ENCODE peak calls at places on chromosomes 7 and 10, in four cellular contexts. T, D, I and S are unnamed samples. For H3K4me1 and H3K9me3, the result is how much of the 10 kb centered on the place peaks cover.

GRCh38 chr7:29370531-29371314 is 176.1 kb downstream of the CHN2 start:
- DNase-seq in I (no peak), T (peak), D (no peak), S (no peak)

GRCh38 chr7:137395425-137395824 is 51.9 kb upstream of the PTN start:
- DNase-seq in T (no peak), D (no peak), I (no peak), S (no peak)

GRCh38 chr10:97280783-97281182 is 11.7 kb downstream of the ARHGAP19 start:
- DNase-seq in D (no peak), I (no peak), T (no peak), S (no peak)

GRCh38 chr7:141640239-141640840 is 61.6 kb downstream of the DENND11 start:
- DNase-seq in D (no peak), T (no peak), I (no peak), S (no peak)

GRCh38 chr10:30432631-30433285 is 1.2 kb upstream of the MAP3K8 start:
- DNase-seq in D (no peak), I (peak), T (no peak), S (no peak)

GRCh38 chr7:28311670-28312069 is 100.6 kb upstream of the CREB5 start:
- DNase-seq in I (no peak), D (no peak), T (peak), S (no peak)

GRCh38 chr10:106816318-106817085 is 348.0 kb downstream of the SORCS1 start:
- DNase-seq in I (no peak), T (no peak), D (no peak), S (no peak)

GRCh38 chr7:16655394-16655793 is 9.4 kb downstream of the BZW2 start:
- DNase-seq in D (no peak), I (no peak), T (no peak), S (no peak)

GRCh38 chr10:101766753-101767599 is 8.9 kb downstream of the FGF8 start:
- DNase-seq in D (no peak), T (peak), I (no peak), S (no peak)

GRCh38 chr7:101804087-101804631 is 13.3 kb upstream of the CUX1 start:
- DNase-seq in D (peak), I (no peak), T (peak), S (no peak)

GRCh38 chr7:137402535-137403258 is 59.2 kb upstream of the PTN start:
- DNase-seq in T (no peak), D (no peak), I (no peak), S (no peak)

GRCh38 chr10:34405611-34406462 is 409.3 kb downstream of the PARD3 start:
- DNase-seq in I (no peak), T (no peak), D (no peak), S (no peak)

GRCh38 chr7:156703209-156703608 is 62.6 kb downstream of the RNF32 start:
- DNase-seq in D (no peak), T (no peak), I (no peak), S (no peak)

GRCh38 chr10:95485030-95485429 is 76.1 kb downstream of the SORBS1 start:
- DNase-seq in D (no peak), T (no peak), I (no peak), S (no peak)

GRCh38 chr7:26863504-26864308 is 684 bp downstream of the SKAP2 start:
- DNase-seq in T (no peak), D (peak), I (no peak), S (no peak)

GRCh38 chr10:115432188-115432819 is 339.1 kb downstream of the ATRNL1 start:
- DNase-seq in D (no peak), I (no peak), T (no peak), S (no peak)

GRCh38 chr7:152189026-152189425 is 163.6 kb downstream of the GALNT11 start:
- DNase-seq in D (no peak), I (no peak), T (no peak), S (no peak)

GRCh38 chr10:67573484-67573883 is 122.5 kb downstream of the CTNNA3 start:
- DNase-seq in T (no peak), I (no peak), D (no peak), S (no peak)

GRCh38 chr10:79445708-79446450 is 455 bp upstream of the ZCCHC24 start:
- DNase-seq in T (peak), D (peak), I (peak), S (peak)

GRCh38 chr7:74007260-74007567 is 20.8 kb upstream of the ELN start:
- DNase-seq in I (no peak), T (no peak), D (no peak), S (no peak)

GRCh38 chr7:131027287-131027773 is 293.3 kb upstream of the KLF14 start:
- DNase-seq in T (peak), I (no peak), D (peak), S (no peak)

GRCh38 chr10:97889461-97890265 is 40.0 kb downstream of the GOLGA7B start:
- DNase-seq in I (no peak), D (no peak), T (peak), S (no peak)

GRCh38 chr10:106450966-106451365 is 713.5 kb downstream of the SORCS1 start:
- DNase-seq in D (no peak), T (no peak), I (no peak), S (no peak)

GRCh38 chr7:15821484-15822122 is 135.1 kb upstream of the MEOX2 start:
- DNase-seq in D (no peak), I (no peak), T (no peak), S (no peak)

GRCh38 chr7:106767073-106767472 is 98.0 kb upstream of the PIK3CG start:
- DNase-seq in D (no peak), T (no peak), I (no peak), S (no peak)

GRCh38 chr7:41981046-41982040 is 255.7 kb downstream of the GLI3 start:
- DNase-seq in D (no peak), T (no peak), I (no peak), S (no peak)

GRCh38 chr7:50315739-50316671 is 11.5 kb downstream of the IKZF1 start:
- DNase-seq in T (peak), D (no peak), I (no peak), S (no peak)

GRCh38 chr10:25497281-25497680 is 322.5 kb downstream of the GPR158 start:
- DNase-seq in I (no peak), D (no peak), T (no peak), S (no peak)

GRCh38 chr10:132109341-132110072 is 43.8 kb downstream of the JAKMIP3 start:
- DNase-seq in I (no peak), T (peak), D (no peak), S (no peak)

GRCh38 chr7:17368856-17369520 is 70.5 kb downstream of the AHR start:
- DNase-seq in T (no peak), D (no peak), I (no peak), S (no peak)

GRCh38 chr7:17041324-17041723 is 159.5 kb upstream of the AGR3 start:
- DNase-seq in D (no peak), I (no peak), T (no peak), S (no peak)

GRCh38 chr7:156434706-156435105 is 205.9 kb upstream of the RNF32 start:
- DNase-seq in T (no peak), D (no peak), I (no peak), S (no peak)

GRCh38 chr7:113086928-113087277 is 276 bp upstream of the GPR85 start:
- DNase-seq in I (no peak), D (no peak), T (no peak), S (no peak)

GRCh38 chr10:3095373-3096139 is 28.2 kb downstream of the PFKP start:
- DNase-seq in T (no peak), D (peak), I (no peak), S (peak)

GRCh38 chr7:96040250-96040772 is 268.0 kb downstream of the DYNC1I1 start:
- DNase-seq in I (no peak), T (no peak), D (no peak), S (no peak)

GRCh38 chr10:17116193-17116592 is 13.4 kb downstream of the CUBN start:
- DNase-seq in T (peak), I (no peak), D (no peak), S (no peak)

GRCh38 chr7:75938921-75939320 is 24.0 kb downstream of the POR start:
- DNase-seq in T (no peak), I (no peak), D (no peak), S (no peak)

GRCh38 chr7:25710954-25711353 is 441.0 kb upstream of the NFE2L3 start:
- DNase-seq in T (no peak), I (no peak), D (no peak), S (no peak)

GRCh38 chr7:128032605-128033235 is 1.5 kb upstream of the LRRC4 start:
- DNase-seq in I (no peak), D (peak), T (peak), S (no peak)

GRCh38 chr10:78947733-78948132 is 121.0 kb upstream of the ZMIZ1 start:
- DNase-seq in I (no peak), T (no peak), D (no peak), S (no peak)

GRCh38 chr10:72337722-72338121 is 17.0 kb downstream of the DNAJB12 start:
- DNase-seq in T (no peak), I (no peak), D (no peak), S (no peak)
- H3K4me1 ChIP-seq in T (under half), I (under half), D (under half), S (under half)

GRCh38 chr10:133441780-133442179 is 12.0 kb upstream of the SCART1 start:
- DNase-seq in D (no peak), I (no peak), T (no peak), S (no peak)

GRCh38 chr10:133440633-133441285 is 13.0 kb upstream of the SCART1 start:
- DNase-seq in D (no peak), I (no peak), T (no peak), S (no peak)

GRCh38 chr10:133438711-133439273 is 14.4 kb upstream of the SPRN start:
- DNase-seq in T (peak), D (no peak), I (no peak), S (no peak)

GRCh38 chr10:133442191-133442966 is 11.4 kb upstream of the SCART1 start:
- DNase-seq in D (peak), I (no peak), T (no peak), S (no peak)

GRCh38 chr10:133439517-133440461 is 14.0 kb upstream of the SCART1 start:
- DNase-seq in T (no peak), I (no peak), D (no peak), S (no peak)
- H3K9me3 ChIP-seq in T (under half), I (under half), D (under half), S (under half)

DNA sequence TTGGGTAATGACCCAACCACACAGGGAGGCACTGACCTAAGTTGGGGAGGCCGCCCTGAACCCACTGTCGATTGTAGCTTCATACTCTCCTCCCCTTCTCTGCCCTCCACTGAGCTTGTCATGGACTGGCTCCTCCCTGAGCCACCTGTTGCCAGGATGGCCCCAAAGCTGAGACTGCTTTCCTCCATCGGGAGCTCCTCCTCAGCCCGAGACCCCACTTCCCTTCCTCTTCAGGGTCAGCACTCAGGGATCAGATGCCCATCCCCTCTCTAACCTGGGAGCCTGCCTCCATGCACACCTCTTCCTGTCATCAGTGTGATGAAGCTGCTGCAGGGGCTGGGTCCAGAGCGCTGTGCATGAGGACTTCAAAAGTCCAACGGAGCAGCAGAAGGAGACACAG is 201.0 kb downstream of the WDR37 start:
- DNase-seq in T (peak), I (no peak), D (no peak), S (no peak)
- H3K4me3 ChIP-seq in T (no peak), I (no peak), D (no peak), S (no peak)

GRCh38 chr7:40545739-40546138 is 410.9 kb downstream of the SUGCT start:
- DNase-seq in I (no peak), D (no peak), T (no peak), S (no peak)
- H3K4me1 ChIP-seq in I (under half), D (under half), T (under half), S (under half)

DNA sequence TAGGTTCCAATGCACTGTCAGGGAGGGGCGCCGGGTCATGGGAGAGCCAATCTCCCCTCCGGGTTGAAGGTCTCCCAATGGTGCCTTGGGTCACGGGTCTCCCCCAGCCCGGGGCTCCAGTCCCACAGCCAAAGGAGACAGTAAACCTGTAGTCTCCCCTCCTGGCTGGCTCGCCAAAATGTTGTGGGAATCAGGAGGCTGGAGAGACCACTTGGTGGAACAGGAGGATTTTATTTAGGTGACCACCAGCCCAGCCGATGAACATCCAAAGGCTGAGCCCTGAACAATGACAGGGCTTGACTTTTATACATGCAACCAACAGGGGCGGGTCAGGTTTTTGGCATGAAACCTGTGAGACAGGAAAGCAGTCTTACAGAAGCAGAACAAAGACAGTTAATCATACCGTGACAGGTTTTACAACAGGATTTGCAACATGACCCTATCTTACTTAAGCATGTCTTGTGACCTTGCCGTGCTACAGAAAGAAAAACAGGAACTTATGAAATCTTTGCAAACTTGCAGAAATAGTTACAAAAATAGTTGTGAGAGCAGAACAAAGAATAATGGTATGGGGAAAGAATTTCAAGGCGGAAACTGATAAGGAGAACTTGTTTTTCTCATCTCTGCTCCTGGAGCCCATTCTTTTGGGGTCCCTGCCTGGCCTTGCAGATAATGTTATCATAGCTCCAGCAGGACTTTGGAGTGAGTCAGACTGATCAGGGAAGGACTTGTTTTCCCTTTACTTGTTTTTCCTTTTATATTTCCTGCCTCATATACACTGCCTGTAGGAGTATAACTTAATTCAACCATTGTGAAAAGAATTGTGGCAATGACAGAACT is 7.1 kb downstream of the ERV3-1 start:
- DNase-seq in T (no peak), D (no peak), I (no peak), S (no peak)
- H3K9me3 ChIP-seq in T (half or more), D (under half), I (under half), S (under half)

DNA sequence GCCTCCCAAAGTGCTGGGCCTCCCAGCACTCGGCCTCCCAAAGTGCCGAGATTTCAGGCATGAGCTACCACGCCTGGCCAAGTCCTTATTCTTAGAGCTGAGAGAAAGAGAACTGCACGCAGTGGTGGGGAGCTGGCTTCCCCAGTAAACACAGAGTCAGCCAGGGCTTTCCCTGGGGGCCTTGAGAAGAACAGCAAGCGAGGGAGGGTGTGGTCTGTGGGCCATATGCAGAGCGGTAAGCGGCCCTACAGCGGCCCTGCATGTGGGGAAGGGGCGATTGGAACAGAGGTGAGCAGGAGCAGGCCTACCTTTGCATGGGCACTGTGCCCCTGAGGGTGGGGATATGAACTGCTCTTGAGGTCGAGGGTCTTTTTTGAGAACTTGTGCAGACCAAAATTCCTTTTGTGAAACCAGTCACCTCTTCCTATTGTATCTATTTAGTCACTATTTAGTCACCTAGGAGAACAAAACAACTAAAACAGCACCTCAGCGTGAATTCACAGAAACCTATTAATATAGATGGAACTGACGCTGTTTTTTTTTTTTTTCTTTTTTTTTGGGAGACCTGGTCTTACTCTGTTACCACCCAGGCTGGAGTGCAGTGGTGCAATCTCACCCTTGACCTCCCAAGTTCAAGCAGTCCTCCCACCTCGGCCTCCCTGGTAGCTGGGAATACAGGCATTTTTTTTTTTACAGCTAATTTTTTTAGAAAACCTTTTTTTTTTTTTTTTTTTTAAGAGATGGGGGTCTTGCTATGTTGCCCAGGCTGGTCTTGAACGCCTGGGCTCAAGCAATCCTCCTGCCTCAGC is 36.9 kb upstream of the SH2D4B start:
- DNase-seq in D (peak), I (no peak), T (no peak), S (no peak)
- H3K4me3 ChIP-seq in D (no peak), I (no peak), T (no peak), S (no peak)

DNA sequence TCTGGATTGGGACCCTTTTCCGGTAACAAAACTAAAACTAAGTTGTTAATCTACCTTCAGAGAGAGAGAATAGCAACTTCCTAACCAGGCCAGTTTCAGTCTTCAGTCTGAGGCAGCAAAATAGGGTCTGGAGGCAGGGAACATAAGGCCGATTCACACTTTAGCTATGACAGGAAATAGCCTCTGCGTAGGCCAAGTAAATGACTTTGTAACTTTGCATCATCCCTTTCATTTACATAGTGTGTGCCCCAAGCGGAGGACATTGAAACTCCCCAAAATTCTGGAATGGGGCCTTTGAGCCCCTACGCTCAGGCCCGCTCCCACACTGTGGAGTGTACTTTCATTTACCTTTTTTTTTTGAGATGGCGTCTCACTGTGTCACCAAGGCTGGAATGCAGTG is 1.7 kb upstream of the UPP1 start:
- DNase-seq in I (no peak), T (peak), D (no peak), S (no peak)
- H3K4me1 ChIP-seq in I (under half), T (under half), D (half or more), S (under half)

GRCh38 chr10:43203491-43204393 is 63.1 kb downstream of the RASGEF1A start:
- DNase-seq in D (no peak), T (peak), I (peak), S (no peak)
- H3K9me3 ChIP-seq in D (under half), T (under half), I (under half), S (under half)

GRCh38 chr7:94875221-94875620 is 32.2 kb upstream of the PPP1R9A start:
- DNase-seq in I (no peak), D (no peak), T (no peak), S (no peak)

GRCh38 chr7:94874036-94874745 is 33.2 kb upstream of the PPP1R9A start:
- DNase-seq in I (peak), T (no peak), D (no peak), S (no peak)

GRCh38 chr7:94873239-94873638 is 34.2 kb upstream of the PPP1R9A start:
- DNase-seq in T (no peak), I (peak), D (no peak), S (no peak)

GRCh38 chr7:94871132-94871531 is 36.3 kb upstream of the PPP1R9A start:
- DNase-seq in T (no peak), D (no peak), I (no peak), S (no peak)
- H3K4me3 ChIP-seq in T (no peak), D (no peak), I (no peak), S (no peak)

DNA sequence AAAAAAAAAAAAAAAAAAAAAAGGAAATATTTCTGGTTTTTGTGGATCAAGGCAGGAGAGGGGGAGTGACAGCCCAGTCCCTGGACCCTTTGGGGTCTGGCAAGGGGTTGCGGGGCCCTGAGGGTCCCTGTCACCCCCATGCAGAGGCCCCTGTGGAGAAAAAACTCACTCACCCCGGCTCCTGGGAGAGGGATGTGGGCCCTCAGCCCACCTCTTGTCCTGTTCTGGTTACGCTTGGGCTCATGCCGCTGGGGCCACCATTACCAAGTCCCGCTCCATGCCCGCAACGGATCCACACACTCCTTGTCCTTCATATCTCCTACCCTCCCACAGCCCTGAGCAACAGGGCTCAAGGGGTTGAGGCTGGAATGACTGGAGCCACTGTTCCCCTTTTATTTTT is 1.0 kb upstream of the TMEM184A start:
- DNase-seq in T (no peak), D (no peak), I (no peak), S (no peak)
- H3K4me1 ChIP-seq in T (under half), D (under half), I (under half), S (under half)